ENCODE peak calls at places on chromosomes 13 and 19, in ten cellular contexts. Z, U, P, A, L, T, E, W, N and D are unnamed samples.

GRCh38 chr19:27966390-27966816 is 1246.5 kb downstream of the UQCRFS1 start:
- DNase-seq in Z (no peak), U (no peak), P (no peak), A (no peak), L (peak), T (no peak), E (peak), W (no peak), N (no peak), D (peak)

GRCh38 chr13:33453911-33454310 is 168.4 kb upstream of the STARD13 start:
- DNase-seq in Z (no peak), U (no peak), P (no peak), A (no peak), L (no peak), T (no peak), E (no peak), W (no peak), N (no peak), D (no peak)

GRCh38 chr19:11296264-11296663 is 304 bp downstream of the TSPAN16 start:
- DNase-seq in Z (no peak), U (no peak), P (no peak), A (no peak), L (peak), T (peak), E (no peak), W (no peak), N (no peak), D (peak)

GRCh38 chr19:44626067-44626624 is 12.8 kb downstream of the IGSF23 start:
- DNase-seq in Z (peak), U (no peak), P (peak), A (no peak), L (peak), T (no peak), E (peak), W (no peak), N (no peak), D (peak)

GRCh38 chr19:53980553-53981407 is 10.7 kb upstream of the CACNG6 start:
- DNase-seq in Z (no peak), U (no peak), P (no peak), A (no peak), L (peak), T (no peak), E (peak), W (no peak), N (peak), D (peak)

GRCh38 chr13:45242070-45242469 is 41.2 kb upstream of the KCTD4 start:
- DNase-seq in Z (no peak), U (no peak), P (peak), A (no peak), L (peak), T (no peak), E (peak), W (no peak), N (peak), D (peak)

GRCh38 chr19:15587663-15588062 is 27.4 kb upstream of the CYP4F8 start:
- DNase-seq in Z (peak), U (no peak), P (no peak), A (peak), L (no peak), T (no peak), E (no peak), W (no peak), N (no peak), D (no peak)

GRCh38 chr19:5929646-5930045 is 15.6 kb downstream of the CAPS start:
- DNase-seq in Z (no peak), U (no peak), P (no peak), A (no peak), L (no peak), T (no peak), E (no peak), W (no peak), N (no peak), D (no peak)

GRCh38 chr19:12796146-12797071 is 5.1 kb downstream of the JUNB start:
- DNase-seq in Z (peak), U (no peak), P (peak), A (peak), L (peak), T (peak), E (peak), W (no peak), N (peak), D (peak)

GRCh38 chr19:2978467-2978767 is 1.1 kb downstream of the TLE6 start:
- DNase-seq in Z (no peak), U (no peak), P (peak), A (no peak), L (no peak), T (no peak), E (no peak), W (no peak), N (no peak), D (no peak)

GRCh38 chr13:35768551-35768950 is 292.1 kb upstream of the MAB21L1 start:
- DNase-seq in Z (no peak), U (no peak), P (no peak), A (no peak), L (peak), T (no peak), E (peak), W (no peak), N (no peak), D (no peak)

GRCh38 chr13:110711778-110712070 is 1.8 kb upstream of the ING1 start:
- DNase-seq in Z (no peak), U (no peak), P (peak), A (no peak), L (peak), T (no peak), E (peak), W (no peak), N (no peak), D (no peak)

GRCh38 chr13:28251462-28251861 is 113.1 kb downstream of the PAN3 start:
- DNase-seq in Z (no peak), U (no peak), P (no peak), A (no peak), L (no peak), T (no peak), E (no peak), W (no peak), N (no peak), D (peak)

GRCh38 chr13:94800423-94800822 is 88.1 kb upstream of the SOX21 start:
- DNase-seq in Z (no peak), U (no peak), P (no peak), A (no peak), L (no peak), T (no peak), E (peak), W (no peak), N (no peak), D (no peak)

GRCh38 chr19:55341191-55342043 is 1.7 kb downstream of the KMT5C start:
- DNase-seq in Z (peak), U (no peak), P (peak), A (peak), L (peak), T (peak), E (peak), W (no peak), N (peak), D (peak)

GRCh38 chr19:6802336-6803035 is 30.0 kb downstream of the VAV1 start:
- DNase-seq in Z (peak), U (peak), P (peak), A (no peak), L (no peak), T (peak), E (no peak), W (no peak), N (no peak), D (no peak)

GRCh38 chr13:19587635-19588300 is 26.4 kb upstream of the TPTE2 start:
- DNase-seq in Z (no peak), U (no peak), P (peak), A (peak), L (peak), T (no peak), E (peak), W (no peak), N (no peak), D (peak)

GRCh38 chr13:40193290-40194203 is 472.9 kb downstream of the FOXO1 start:
- DNase-seq in Z (no peak), U (no peak), P (no peak), A (peak), L (no peak), T (peak), E (peak), W (peak), N (no peak), D (no peak)

GRCh38 chr13:28865951-28866350 is 45.8 kb downstream of the MTUS2 start:
- DNase-seq in Z (no peak), U (no peak), P (no peak), A (no peak), L (no peak), T (no peak), E (no peak), W (no peak), N (no peak), D (no peak)

GRCh38 chr13:45298206-45298505 is 42.8 kb downstream of the TPT1 start:
- DNase-seq in Z (no peak), U (no peak), P (no peak), A (peak), L (no peak), T (no peak), E (no peak), W (no peak), N (no peak), D (no peak)

GRCh38 chr13:77516342-77516789 is 19.1 kb upstream of the SCEL start:
- DNase-seq in Z (no peak), U (no peak), P (no peak), A (no peak), L (peak), T (no peak), E (peak), W (no peak), N (no peak), D (no peak)

GRCh38 chr13:28199089-28199488 is 60.7 kb downstream of the PAN3 start:
- DNase-seq in Z (no peak), U (no peak), P (no peak), A (no peak), L (no peak), T (no peak), E (no peak), W (no peak), N (no peak), D (no peak)

GRCh38 chr19:39194832-39195542 is 1.8 kb upstream of the NCCRP1 start:
- DNase-seq in Z (no peak), U (no peak), P (peak), A (no peak), L (no peak), T (no peak), E (no peak), W (no peak), N (peak), D (no peak)

GRCh38 chr19:33376423-33376822 is 2.9 kb downstream of the CEBPG start:
- DNase-seq in Z (peak), U (no peak), P (peak), A (peak), L (peak), T (peak), E (peak), W (peak), N (no peak), D (peak)

GRCh38 chr13:25502551-25502950 is 130.8 kb downstream of the ATP8A2 start:
- DNase-seq in Z (no peak), U (no peak), P (no peak), A (no peak), L (no peak), T (no peak), E (no peak), W (no peak), N (no peak), D (no peak)

GRCh38 chr13:111973186-111974064 is 93.5 kb upstream of the SOX1 start:
- DNase-seq in Z (no peak), U (no peak), P (no peak), A (peak), L (no peak), T (no peak), E (no peak), W (no peak), N (peak), D (no peak)

GRCh38 chr19:6577410-6578125 is 13.4 kb downstream of the CD70 start:
- DNase-seq in Z (no peak), U (no peak), P (no peak), A (peak), L (no peak), T (no peak), E (peak), W (no peak), N (no peak), D (no peak)

GRCh38 chr19:18662972-18663732 is 20.3 kb upstream of the CRTC1 start:
- DNase-seq in Z (no peak), U (no peak), P (no peak), A (no peak), L (no peak), T (peak), E (no peak), W (no peak), N (no peak), D (no peak)

GRCh38 chr19:17775245-17775927 is 19.6 kb upstream of the B3GNT3 start:
- DNase-seq in Z (no peak), U (no peak), P (peak), A (no peak), L (peak), T (no peak), E (no peak), W (no peak), N (peak), D (peak)

GRCh38 chr19:19530889-19531288 is 2.2 kb downstream of the YJEFN3 start:
- DNase-seq in Z (no peak), U (no peak), P (no peak), A (no peak), L (no peak), T (no peak), E (no peak), W (no peak), N (no peak), D (no peak)

GRCh38 chr19:3783660-3784584 is 2.3 kb downstream of the MATK start:
- DNase-seq in Z (no peak), U (no peak), P (no peak), A (no peak), L (no peak), T (no peak), E (no peak), W (no peak), N (no peak), D (no peak)

GRCh38 chr19:45667620-45668341 is at the start of gene GIPR:
- DNase-seq in Z (peak), U (no peak), P (peak), A (peak), L (no peak), T (no peak), E (no peak), W (no peak), N (peak), D (no peak)

GRCh38 chr13:110726726-110727125 is 13.2 kb downstream of the ING1 start:
- DNase-seq in Z (no peak), U (no peak), P (no peak), A (no peak), L (no peak), T (no peak), E (no peak), W (no peak), N (no peak), D (no peak)

DNA sequence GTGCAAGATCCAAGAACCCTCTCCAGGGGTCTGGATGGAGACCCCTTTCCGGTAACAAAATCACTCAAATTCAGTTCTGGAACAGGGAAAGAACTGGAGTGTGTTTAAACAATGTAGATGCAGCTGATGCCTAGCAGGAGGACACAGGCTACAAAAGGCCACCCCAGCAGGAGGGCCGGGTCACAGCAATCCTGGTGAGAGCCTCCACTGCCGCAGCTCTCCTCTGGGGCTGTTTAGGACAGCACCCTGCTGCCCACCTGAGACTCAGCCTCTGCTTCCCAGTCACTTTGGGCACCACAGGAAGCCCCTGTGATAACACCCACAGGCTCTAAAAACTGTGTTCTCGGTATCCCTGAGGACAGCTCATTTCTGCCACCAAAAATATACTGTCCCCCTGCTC is 318.7 kb upstream of the NBEA start:
- DNase-seq in Z (no peak), U (no peak), P (no peak), A (no peak), L (no peak), T (no peak), E (no peak), W (no peak), N (no peak), D (no peak)
- TF ChIP-seq CTCF in Z (no peak), U (no peak), P (no peak), A (no peak), L (no peak), T (no peak), E (no peak), W (no peak), N (no peak), D (no peak)

DNA sequence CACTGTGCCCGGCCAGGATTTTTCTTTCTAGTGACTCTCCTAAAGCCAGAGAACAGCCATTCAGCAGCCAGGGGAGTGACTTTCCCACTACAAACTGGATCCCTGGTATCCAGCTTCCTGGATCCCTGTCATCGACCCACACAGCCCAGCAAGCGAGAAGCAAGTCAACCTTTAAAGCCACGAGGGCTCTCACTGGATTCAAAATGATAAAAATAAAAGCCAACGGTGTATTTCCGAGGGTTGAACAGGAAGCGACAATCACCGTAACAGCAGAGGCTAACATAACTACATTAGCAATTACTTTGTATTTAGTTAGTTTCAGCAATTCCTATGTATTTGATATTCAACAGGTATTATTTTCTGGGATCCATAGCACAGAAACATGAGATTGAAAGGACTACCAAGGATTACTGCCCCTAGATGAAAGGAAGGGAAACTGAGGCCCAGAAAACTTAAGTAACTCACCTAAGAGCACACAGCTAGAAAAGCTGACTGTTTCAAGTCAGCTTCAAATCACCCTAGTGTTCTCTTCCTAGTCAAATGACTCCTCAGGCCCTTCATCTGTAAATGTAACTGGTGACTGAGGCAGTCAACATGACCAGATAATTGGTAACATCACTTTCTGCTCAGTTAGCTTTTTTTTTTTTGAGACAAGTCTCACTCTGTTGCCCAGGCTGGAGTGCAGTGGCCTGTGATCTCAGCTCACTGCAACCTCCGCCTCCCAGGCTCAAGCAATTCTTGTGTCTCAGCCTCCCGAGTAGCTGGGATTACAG is 2.7 kb downstream of the RFX1 start:
- DNase-seq in Z (no peak), U (no peak), P (no peak), A (no peak), L (no peak), T (no peak), E (no peak), W (no peak), N (no peak), D (no peak)
- H3K4me3 ChIP-seq in Z (no peak), U (no peak), P (no peak), A (no peak), L (no peak), T (no peak), E (no peak), W (no peak), N (no peak), D (no peak)

GRCh38 chr19:51783373-51783772 is 11.6 kb upstream of the FPR3 start:
- DNase-seq in Z (no peak), U (no peak), P (no peak), A (no peak), L (peak), T (no peak), E (no peak), W (no peak), N (no peak), D (peak)
- TF ChIP-seq CTCF in Z (peak), U (no peak), P (no peak), A (no peak), L (peak), T (no peak), E (peak), W (no peak), N (peak), D (peak)

GRCh38 chr13:51844862-51845573 is at the start of gene TMEM272:
- DNase-seq in Z (peak), U (no peak), P (peak), A (no peak), L (peak), T (no peak), E (peak), W (no peak), N (peak), D (peak)
- H3K4me3 ChIP-seq in Z (peak), U (no peak), P (no peak), A (no peak), L (no peak), T (no peak), E (no peak), W (peak), N (no peak), D (peak)

DNA sequence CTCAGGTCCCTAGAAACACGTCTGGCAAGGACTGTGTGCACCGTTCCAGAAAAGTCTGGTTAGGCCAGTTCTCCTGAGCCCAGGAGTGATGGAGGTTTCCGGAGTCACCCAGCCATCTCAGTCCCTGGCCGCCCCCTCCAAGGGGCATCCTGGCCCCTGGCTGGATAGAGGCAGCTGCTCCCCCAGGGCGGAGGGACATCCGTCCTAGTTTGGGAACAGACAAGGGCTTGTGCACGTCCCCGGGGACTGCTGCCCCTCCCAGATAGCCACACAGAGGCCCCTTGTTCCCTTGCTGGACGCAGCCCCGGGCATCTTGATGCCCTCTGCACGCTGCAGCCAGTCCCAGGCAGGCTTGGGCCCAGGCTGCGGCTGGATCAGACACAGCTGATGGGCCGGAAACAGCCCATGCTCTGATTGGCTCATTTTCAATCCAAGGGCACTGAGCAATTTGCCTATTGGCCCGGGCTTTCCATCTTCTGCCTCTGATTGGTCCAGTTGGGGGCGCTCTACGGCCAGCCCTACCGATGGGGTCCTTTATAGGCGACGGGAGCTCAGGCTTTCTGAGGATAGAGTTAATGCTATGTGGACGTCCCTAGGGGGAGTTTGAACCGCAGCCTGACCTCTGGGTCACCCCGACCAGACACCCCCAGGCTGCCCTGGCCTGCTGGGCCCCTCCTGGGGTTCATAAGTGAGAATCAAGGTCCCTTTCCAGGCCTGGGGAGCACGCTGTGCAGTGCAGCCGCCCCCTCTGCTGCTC is 3.7 kb downstream of the S1PR2 start:
- DNase-seq in Z (no peak), U (no peak), P (peak), A (peak), L (peak), T (peak), E (peak), W (no peak), N (no peak), D (peak)
- TF ChIP-seq CTCF in Z (no peak), U (no peak), P (no peak), A (no peak), L (no peak), T (no peak), E (peak), W (no peak), N (no peak), D (no peak)

GRCh38 chr13:48151343-48151742 is 56.4 kb upstream of the MED4 start:
- DNase-seq in Z (no peak), U (no peak), P (no peak), A (no peak), L (no peak), T (no peak), E (no peak), W (no peak), N (no peak), D (no peak)

GRCh38 chr13:48154671-48155070 is 59.8 kb upstream of the MED4 start:
- DNase-seq in Z (no peak), U (no peak), P (no peak), A (no peak), L (no peak), T (no peak), E (no peak), W (no peak), N (no peak), D (no peak)

GRCh38 chr13:48153186-48153585 is 58.3 kb upstream of the MED4 start:
- DNase-seq in Z (no peak), U (no peak), P (no peak), A (no peak), L (no peak), T (no peak), E (no peak), W (no peak), N (no peak), D (no peak)

GRCh38 chr13:48155850-48156249 is 60.9 kb upstream of the MED4 start:
- DNase-seq in Z (no peak), U (no peak), P (no peak), A (no peak), L (peak), T (no peak), E (peak), W (no peak), N (no peak), D (peak)

GRCh38 chr13:48151766-48152165 is 56.9 kb upstream of the MED4 start:
- DNase-seq in Z (no peak), U (no peak), P (no peak), A (no peak), L (no peak), T (no peak), E (no peak), W (no peak), N (no peak), D (no peak)
- H3K4me3 ChIP-seq in Z (no peak), U (no peak), P (no peak), A (no peak), L (no peak), T (no peak), E (no peak), W (no peak), N (no peak), D (no peak)

GRCh38 chr13:32023698-32024097 is 7.9 kb upstream of the FRY start:
- DNase-seq in Z (no peak), U (no peak), P (no peak), A (no peak), L (no peak), T (no peak), E (peak), W (no peak), N (no peak), D (no peak)
- TF ChIP-seq CTCF in Z (no peak), U (no peak), P (no peak), A (no peak), L (peak), T (no peak), E (peak), W (no peak), N (peak), D (peak)